ENCODE peak calls at places on chromosomes 13 and 19, in seven cellular contexts. One of them, this sample, is unnamed. For H3K36me3, the result is how much of the 10 kb centered on the place peaks cover.

GRCh38 chr13:45024847-45025246 is 35.5 kb downstream of the GPALPP1 start:
- DNase-seq in endothelial cell of umbilical vein: no peak
- DNase-seq in HCT116: no peak
- DNase-seq in breast epithelium: no peak
- DNase-seq in GM23338: no peak
- DNase-seq in upper lobe of left lung: no peak
- DNase-seq in GM12878: no peak
- DNase-seq in this sample: no peak

GRCh38 chr19:2636897-2637683 is 65.4 kb downstream of the GNG7 start:
- DNase-seq in HCT116: no peak
- DNase-seq in endothelial cell of umbilical vein: peak
- DNase-seq in breast epithelium: no peak
- DNase-seq in upper lobe of left lung: peak
- DNase-seq in GM23338: peak
- DNase-seq in GM12878: no peak
- DNase-seq in this sample: peak

GRCh38 chr19:20503536-20503935 is 62.0 kb downstream of the ZNF737 start:
- DNase-seq in breast epithelium: no peak
- DNase-seq in endothelial cell of umbilical vein: no peak
- DNase-seq in upper lobe of left lung: no peak
- DNase-seq in HCT116: no peak
- DNase-seq in GM23338: no peak
- DNase-seq in GM12878: no peak
- DNase-seq in this sample: no peak

GRCh38 chr19:54532528-54532927 is 29.9 kb downstream of the LAIR2 start:
- DNase-seq in endothelial cell of umbilical vein: no peak
- DNase-seq in breast epithelium: no peak
- DNase-seq in HCT116: no peak
- DNase-seq in upper lobe of left lung: no peak
- DNase-seq in GM12878: peak
- DNase-seq in GM23338: no peak
- DNase-seq in this sample: no peak

GRCh38 chr19:13022111-13022858 is 27.0 kb downstream of the NFIX start:
- DNase-seq in upper lobe of left lung: no peak
- DNase-seq in HCT116: no peak
- DNase-seq in breast epithelium: no peak
- DNase-seq in GM12878: no peak
- DNase-seq in endothelial cell of umbilical vein: no peak
- DNase-seq in GM23338: no peak
- DNase-seq in this sample: no peak

GRCh38 chr13:40060318-40061007 is 405.0 kb downstream of the COG6 start:
- DNase-seq in GM23338: no peak
- DNase-seq in upper lobe of left lung: no peak
- DNase-seq in GM12878: peak
- DNase-seq in HCT116: no peak
- DNase-seq in breast epithelium: no peak
- DNase-seq in endothelial cell of umbilical vein: no peak
- DNase-seq in this sample: no peak

GRCh38 chr19:50702870-50703829 is 16.5 kb downstream of the SHANK1 start:
- DNase-seq in breast epithelium: no peak
- DNase-seq in HCT116: no peak
- DNase-seq in endothelial cell of umbilical vein: peak
- DNase-seq in GM12878: no peak
- DNase-seq in upper lobe of left lung: no peak
- DNase-seq in GM23338: peak
- DNase-seq in this sample: peak

GRCh38 chr19:16769385-16769784 is 49.7 kb downstream of the NWD1 start:
- DNase-seq in HCT116: no peak
- DNase-seq in GM12878: no peak
- DNase-seq in GM23338: no peak
- DNase-seq in breast epithelium: no peak
- DNase-seq in endothelial cell of umbilical vein: no peak
- DNase-seq in upper lobe of left lung: no peak
- DNase-seq in this sample: no peak

GRCh38 chr13:109166807-109167206 is 537.4 kb downstream of the MYO16 start:
- DNase-seq in breast epithelium: no peak
- DNase-seq in HCT116: no peak
- DNase-seq in endothelial cell of umbilical vein: no peak
- DNase-seq in GM12878: no peak
- DNase-seq in GM23338: no peak
- DNase-seq in upper lobe of left lung: no peak
- DNase-seq in this sample: no peak

GRCh38 chr13:66114127-66114526 is 1116.0 kb downstream of the PCDH9 start:
- DNase-seq in upper lobe of left lung: no peak
- DNase-seq in endothelial cell of umbilical vein: no peak
- DNase-seq in GM12878: no peak
- DNase-seq in GM23338: no peak
- DNase-seq in HCT116: no peak
- DNase-seq in breast epithelium: no peak
- DNase-seq in this sample: no peak

GRCh38 chr13:87614276-87614675 is 56.9 kb upstream of the SLITRK5 start:
- DNase-seq in HCT116: no peak
- DNase-seq in GM12878: no peak
- DNase-seq in upper lobe of left lung: no peak
- DNase-seq in breast epithelium: no peak
- DNase-seq in endothelial cell of umbilical vein: no peak
- DNase-seq in GM23338: no peak
- DNase-seq in this sample: no peak

GRCh38 chr13:44331912-44332840 is 41.4 kb upstream of the SERP2 start:
- DNase-seq in GM12878: no peak
- DNase-seq in upper lobe of left lung: peak
- DNase-seq in endothelial cell of umbilical vein: peak
- DNase-seq in GM23338: no peak
- DNase-seq in breast epithelium: no peak
- DNase-seq in HCT116: no peak
- DNase-seq in this sample: no peak

GRCh38 chr13:95601906-95602305 is 42.6 kb downstream of the DZIP1 start:
- DNase-seq in endothelial cell of umbilical vein: no peak
- DNase-seq in breast epithelium: no peak
- DNase-seq in HCT116: no peak
- DNase-seq in upper lobe of left lung: no peak
- DNase-seq in GM12878: no peak
- DNase-seq in GM23338: no peak
- DNase-seq in this sample: no peak
- TF ChIP-seq POLR2AphosphoS5 in endothelial cell of umbilical vein: no peak
- TF ChIP-seq POLR2AphosphoS5 in breast epithelium: no peak
- TF ChIP-seq POLR2AphosphoS5 in HCT116: no peak
- TF ChIP-seq POLR2AphosphoS5 in upper lobe of left lung: no peak
- TF ChIP-seq POLR2AphosphoS5 in GM12878: no peak
- TF ChIP-seq POLR2AphosphoS5 in GM23338: no peak
- TF ChIP-seq POLR2AphosphoS5 in this sample: no peak

DNA sequence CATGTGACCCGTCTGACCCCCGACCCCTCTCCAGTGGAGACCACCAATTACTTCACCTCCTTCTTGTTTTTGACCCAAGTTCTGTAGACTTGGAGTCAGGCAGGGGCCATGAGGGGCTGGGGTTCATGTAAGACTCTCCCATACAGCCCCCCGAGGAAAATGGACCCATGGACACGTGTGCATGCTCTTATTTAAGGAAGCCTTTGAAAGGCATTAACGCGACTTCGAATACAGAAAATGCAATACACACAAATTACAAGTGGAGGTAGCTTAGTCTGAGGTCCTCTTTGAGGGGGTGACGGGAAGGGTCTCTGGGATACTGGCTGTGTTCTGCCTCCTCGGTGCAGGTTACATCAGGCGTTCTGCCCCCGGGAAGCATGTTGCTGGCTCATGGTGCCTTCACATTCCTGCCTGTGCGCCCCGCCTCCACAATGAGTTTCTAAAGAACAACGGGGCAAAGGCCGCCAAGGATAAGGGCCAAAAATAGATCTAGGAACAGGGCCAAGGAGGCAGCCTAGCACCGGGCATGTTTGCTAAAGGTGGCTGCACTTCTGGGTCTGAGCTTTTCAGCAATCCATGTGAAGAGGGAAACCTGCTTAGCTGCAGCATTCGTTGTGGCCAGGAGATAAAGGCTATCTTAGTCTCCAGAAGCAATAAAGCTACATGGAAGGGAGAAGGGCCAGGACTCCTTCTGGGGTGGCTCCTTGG is 54.5 kb downstream of the RAB20 start:
- DNase-seq in breast epithelium: peak
- DNase-seq in endothelial cell of umbilical vein: peak
- DNase-seq in GM23338: no peak
- DNase-seq in upper lobe of left lung: peak
- DNase-seq in GM12878: no peak
- DNase-seq in HCT116: no peak
- DNase-seq in this sample: no peak
- H3K36me3 ChIP-seq in breast epithelium: under half
- H3K36me3 ChIP-seq in endothelial cell of umbilical vein: half or more
- H3K36me3 ChIP-seq in GM23338: under half
- H3K36me3 ChIP-seq in upper lobe of left lung: half or more
- H3K36me3 ChIP-seq in GM12878: under half
- H3K36me3 ChIP-seq in HCT116: under half
- H3K36me3 ChIP-seq in this sample: under half

GRCh38 chr13:76335463-76335862 is 550.7 kb downstream of the KCTD12 start:
- DNase-seq in upper lobe of left lung: no peak
- DNase-seq in endothelial cell of umbilical vein: no peak
- DNase-seq in HCT116: no peak
- DNase-seq in GM12878: no peak
- DNase-seq in breast epithelium: no peak
- DNase-seq in GM23338: no peak
- DNase-seq in this sample: no peak
- TF ChIP-seq POLR2AphosphoS5 in upper lobe of left lung: no peak
- TF ChIP-seq POLR2AphosphoS5 in endothelial cell of umbilical vein: no peak
- TF ChIP-seq POLR2AphosphoS5 in HCT116: no peak
- TF ChIP-seq POLR2AphosphoS5 in GM12878: no peak
- TF ChIP-seq POLR2AphosphoS5 in breast epithelium: no peak
- TF ChIP-seq POLR2AphosphoS5 in GM23338: no peak
- TF ChIP-seq POLR2AphosphoS5 in this sample: no peak

DNA sequence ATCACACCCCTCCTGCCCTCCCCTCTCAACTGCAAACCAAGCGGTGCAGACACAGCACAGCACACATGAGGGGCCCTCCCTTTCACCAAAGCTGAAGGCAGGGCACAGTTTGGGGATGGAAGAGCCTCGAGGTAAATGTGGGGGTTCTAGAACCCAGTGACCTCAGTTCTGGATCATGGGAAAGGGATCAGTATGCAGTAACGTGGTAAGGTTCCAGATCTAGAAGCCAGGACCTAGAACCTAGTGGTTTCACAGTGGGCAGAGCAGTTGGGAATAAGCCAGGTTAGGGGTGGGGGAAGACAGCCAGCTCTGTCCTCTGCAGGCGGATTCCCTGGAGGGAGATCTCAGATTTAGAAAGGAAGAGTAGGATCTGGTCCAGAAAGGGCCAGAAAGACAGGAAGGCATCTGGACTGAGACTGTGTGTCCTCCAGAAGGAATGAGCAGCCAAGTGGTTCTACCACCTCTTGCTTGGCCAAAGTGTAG is 3.1 kb downstream of the FTL start:
- DNase-seq in upper lobe of left lung: no peak
- DNase-seq in GM23338: no peak
- DNase-seq in endothelial cell of umbilical vein: no peak
- DNase-seq in HCT116: no peak
- DNase-seq in GM12878: no peak
- DNase-seq in breast epithelium: no peak
- DNase-seq in this sample: no peak
- H3K36me3 ChIP-seq in upper lobe of left lung: half or more
- H3K36me3 ChIP-seq in GM23338: under half
- H3K36me3 ChIP-seq in endothelial cell of umbilical vein: under half
- H3K36me3 ChIP-seq in HCT116: under half
- H3K36me3 ChIP-seq in GM12878: under half
- H3K36me3 ChIP-seq in breast epithelium: under half
- H3K36me3 ChIP-seq in this sample: under half

GRCh38 chr19:1285737-1286360 is at the start of gene EFNA2:
- DNase-seq in upper lobe of left lung: no peak
- DNase-seq in HCT116: no peak
- DNase-seq in breast epithelium: no peak
- DNase-seq in endothelial cell of umbilical vein: no peak
- DNase-seq in GM23338: no peak
- DNase-seq in GM12878: no peak
- DNase-seq in this sample: no peak
- TF ChIP-seq POLR2AphosphoS5 in upper lobe of left lung: no peak
- TF ChIP-seq POLR2AphosphoS5 in HCT116: no peak
- TF ChIP-seq POLR2AphosphoS5 in breast epithelium: no peak
- TF ChIP-seq POLR2AphosphoS5 in endothelial cell of umbilical vein: no peak
- TF ChIP-seq POLR2AphosphoS5 in GM23338: no peak
- TF ChIP-seq POLR2AphosphoS5 in GM12878: no peak
- TF ChIP-seq POLR2AphosphoS5 in this sample: no peak

GRCh38 chr13:70054572-70054971 is 53.1 kb upstream of the ATXN8OS start:
- DNase-seq in breast epithelium: no peak
- DNase-seq in GM23338: no peak
- DNase-seq in HCT116: no peak
- DNase-seq in upper lobe of left lung: no peak
- DNase-seq in GM12878: no peak
- DNase-seq in endothelial cell of umbilical vein: no peak
- DNase-seq in this sample: no peak
- H3K36me3 ChIP-seq in breast epithelium: under half
- H3K36me3 ChIP-seq in GM23338: under half
- H3K36me3 ChIP-seq in HCT116: under half
- H3K36me3 ChIP-seq in upper lobe of left lung: under half
- H3K36me3 ChIP-seq in GM12878: under half
- H3K36me3 ChIP-seq in endothelial cell of umbilical vein: under half
- H3K36me3 ChIP-seq in this sample: under half

DNA sequence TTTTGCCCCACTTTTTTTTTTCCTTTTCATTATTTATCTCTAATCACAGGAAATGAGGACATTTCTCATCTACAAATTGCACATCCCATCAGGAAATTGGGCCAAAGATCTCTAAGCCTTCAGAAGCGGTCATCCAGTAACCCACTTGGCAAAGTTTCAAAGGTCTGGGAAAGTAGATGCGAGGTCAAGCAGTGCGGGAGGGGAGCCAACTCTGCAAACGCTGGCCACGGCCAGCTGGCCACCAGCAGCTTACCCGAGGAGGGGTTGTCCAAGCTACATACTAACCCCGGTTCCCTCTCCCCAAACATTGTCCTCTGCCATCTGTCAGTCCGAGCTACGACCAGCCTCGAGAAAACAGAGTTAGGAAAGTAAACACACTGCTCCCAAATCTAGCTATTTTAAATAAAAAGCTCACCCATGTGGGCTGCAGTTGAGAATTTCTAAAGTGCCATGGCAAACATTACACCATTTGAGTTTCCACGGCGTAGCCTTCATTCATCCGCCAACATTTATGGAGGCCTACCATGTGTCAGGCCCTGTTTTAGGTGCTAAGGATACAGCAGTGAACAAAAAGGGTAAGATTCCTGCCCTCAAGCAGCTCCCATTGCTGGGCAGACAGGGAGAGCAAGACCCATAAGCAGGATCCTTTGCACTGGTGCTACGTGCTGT is 11.5 kb downstream of the FFAR2 start:
- DNase-seq in HCT116: no peak
- DNase-seq in breast epithelium: no peak
- DNase-seq in endothelial cell of umbilical vein: peak
- DNase-seq in GM12878: no peak
- DNase-seq in GM23338: no peak
- DNase-seq in upper lobe of left lung: no peak
- DNase-seq in this sample: peak
- TF ChIP-seq POLR2AphosphoS5 in HCT116: no peak
- TF ChIP-seq POLR2AphosphoS5 in breast epithelium: no peak
- TF ChIP-seq POLR2AphosphoS5 in endothelial cell of umbilical vein: no peak
- TF ChIP-seq POLR2AphosphoS5 in GM12878: no peak
- TF ChIP-seq POLR2AphosphoS5 in GM23338: no peak
- TF ChIP-seq POLR2AphosphoS5 in upper lobe of left lung: peak
- TF ChIP-seq POLR2AphosphoS5 in this sample: peak

This sample was measured in spleen.